ENCODE peak calls at places on chromosomes 7 and 10, in seven cellular contexts. One of them, this sample, is unnamed.

GRCh38 chr10:37839243-37839642 is 18.2 kb downstream of the ZNF248 start:
- DNase-seq in astrocyte of the cerebellum: no peak
- DNase-seq in SK-N-SH: no peak
- DNase-seq in upper lobe of right lung: no peak
- DNase-seq in dorsolateral prefrontal cortex: no peak
- DNase-seq in mucosa of descending colon: no peak
- DNase-seq in RWPE1: no peak
- DNase-seq in this sample: no peak

GRCh38 chr10:112724404-112724991 is 225.5 kb upstream of the TCF7L2 start:
- DNase-seq in upper lobe of right lung: no peak
- DNase-seq in SK-N-SH: no peak
- DNase-seq in mucosa of descending colon: no peak
- DNase-seq in astrocyte of the cerebellum: no peak
- DNase-seq in RWPE1: peak
- DNase-seq in dorsolateral prefrontal cortex: no peak
- DNase-seq in this sample: no peak

GRCh38 chr10:71395621-71396020 is 1.1 kb upstream of the CDH23 start:
- DNase-seq in dorsolateral prefrontal cortex: no peak
- DNase-seq in mucosa of descending colon: no peak
- DNase-seq in RWPE1: no peak
- DNase-seq in astrocyte of the cerebellum: no peak
- DNase-seq in SK-N-SH: peak
- DNase-seq in upper lobe of right lung: no peak
- DNase-seq in this sample: no peak

GRCh38 chr7:19561121-19561805 is 147.6 kb downstream of the POLR1F start:
- DNase-seq in dorsolateral prefrontal cortex: no peak
- DNase-seq in mucosa of descending colon: no peak
- DNase-seq in RWPE1: no peak
- DNase-seq in astrocyte of the cerebellum: no peak
- DNase-seq in SK-N-SH: no peak
- DNase-seq in upper lobe of right lung: no peak
- DNase-seq in this sample: no peak

GRCh38 chr7:115851291-115851690 is 179.3 kb downstream of the TFEC start:
- DNase-seq in astrocyte of the cerebellum: peak
- DNase-seq in upper lobe of right lung: no peak
- DNase-seq in SK-N-SH: no peak
- DNase-seq in mucosa of descending colon: no peak
- DNase-seq in RWPE1: no peak
- DNase-seq in dorsolateral prefrontal cortex: no peak
- DNase-seq in this sample: no peak

GRCh38 chr7:106329971-106330733 is 45.4 kb upstream of the NAMPT start:
- DNase-seq in mucosa of descending colon: no peak
- DNase-seq in SK-N-SH: no peak
- DNase-seq in RWPE1: no peak
- DNase-seq in dorsolateral prefrontal cortex: no peak
- DNase-seq in upper lobe of right lung: no peak
- DNase-seq in astrocyte of the cerebellum: peak
- DNase-seq in this sample: no peak

GRCh38 chr10:87775766-87776165 is 42.3 kb downstream of the ATAD1 start:
- DNase-seq in dorsolateral prefrontal cortex: no peak
- DNase-seq in RWPE1: peak
- DNase-seq in SK-N-SH: no peak
- DNase-seq in astrocyte of the cerebellum: no peak
- DNase-seq in mucosa of descending colon: no peak
- DNase-seq in upper lobe of right lung: no peak
- DNase-seq in this sample: no peak

GRCh38 chr7:88167223-88167622 is 52.6 kb downstream of the SRI start:
- DNase-seq in astrocyte of the cerebellum: no peak
- DNase-seq in RWPE1: no peak
- DNase-seq in dorsolateral prefrontal cortex: peak
- DNase-seq in mucosa of descending colon: no peak
- DNase-seq in upper lobe of right lung: no peak
- DNase-seq in SK-N-SH: peak
- DNase-seq in this sample: no peak

GRCh38 chr10:124802313-124802675 is 675 bp downstream of the ABRAXAS2 start:
- DNase-seq in dorsolateral prefrontal cortex: no peak
- DNase-seq in mucosa of descending colon: peak
- DNase-seq in SK-N-SH: no peak
- DNase-seq in upper lobe of right lung: no peak
- DNase-seq in astrocyte of the cerebellum: no peak
- DNase-seq in RWPE1: no peak
- DNase-seq in this sample: peak

GRCh38 chr7:127905491-127906330 is 125.5 kb downstream of the LRRC4 start:
- DNase-seq in astrocyte of the cerebellum: no peak
- DNase-seq in RWPE1: peak
- DNase-seq in dorsolateral prefrontal cortex: no peak
- DNase-seq in mucosa of descending colon: no peak
- DNase-seq in upper lobe of right lung: no peak
- DNase-seq in SK-N-SH: no peak
- DNase-seq in this sample: no peak

GRCh38 chr10:16945566-16945965 is 128.3 kb upstream of the RSU1 start:
- DNase-seq in SK-N-SH: no peak
- DNase-seq in dorsolateral prefrontal cortex: no peak
- DNase-seq in upper lobe of right lung: no peak
- DNase-seq in astrocyte of the cerebellum: no peak
- DNase-seq in mucosa of descending colon: no peak
- DNase-seq in RWPE1: no peak
- DNase-seq in this sample: no peak

GRCh38 chr7:66236713-66237303 is 31.7 kb downstream of the TPST1 start:
- DNase-seq in SK-N-SH: no peak
- DNase-seq in mucosa of descending colon: no peak
- DNase-seq in astrocyte of the cerebellum: no peak
- DNase-seq in upper lobe of right lung: no peak
- DNase-seq in RWPE1: no peak
- DNase-seq in dorsolateral prefrontal cortex: no peak
- DNase-seq in this sample: no peak

GRCh38 chr10:83959330-83959729 is 180.0 kb upstream of the GHITM start:
- DNase-seq in SK-N-SH: no peak
- DNase-seq in dorsolateral prefrontal cortex: no peak
- DNase-seq in upper lobe of right lung: no peak
- DNase-seq in RWPE1: no peak
- DNase-seq in mucosa of descending colon: no peak
- DNase-seq in astrocyte of the cerebellum: no peak
- DNase-seq in this sample: no peak

GRCh38 chr10:70513848-70514309 is 35.3 kb downstream of the PALD1 start:
- DNase-seq in RWPE1: no peak
- DNase-seq in SK-N-SH: no peak
- DNase-seq in dorsolateral prefrontal cortex: no peak
- DNase-seq in astrocyte of the cerebellum: no peak
- DNase-seq in mucosa of descending colon: no peak
- DNase-seq in upper lobe of right lung: no peak
- DNase-seq in this sample: peak

GRCh38 chr7:30165590-30165989 is 30.8 kb downstream of the MTURN start:
- DNase-seq in astrocyte of the cerebellum: no peak
- DNase-seq in RWPE1: no peak
- DNase-seq in mucosa of descending colon: no peak
- DNase-seq in upper lobe of right lung: no peak
- DNase-seq in SK-N-SH: no peak
- DNase-seq in dorsolateral prefrontal cortex: no peak
- DNase-seq in this sample: no peak

GRCh38 chr7:121180436-121181063 is 148.2 kb upstream of the WNT16 start:
- DNase-seq in mucosa of descending colon: no peak
- DNase-seq in SK-N-SH: no peak
- DNase-seq in astrocyte of the cerebellum: no peak
- DNase-seq in dorsolateral prefrontal cortex: no peak
- DNase-seq in upper lobe of right lung: no peak
- DNase-seq in RWPE1: no peak
- DNase-seq in this sample: peak

GRCh38 chr10:6162589-6163356 is 40.0 kb upstream of the PFKFB3 start:
- DNase-seq in upper lobe of right lung: no peak
- DNase-seq in RWPE1: no peak
- DNase-seq in astrocyte of the cerebellum: no peak
- DNase-seq in SK-N-SH: no peak
- DNase-seq in dorsolateral prefrontal cortex: no peak
- DNase-seq in mucosa of descending colon: peak
- DNase-seq in this sample: no peak

GRCh38 chr10:19416164-19416563 is 367.6 kb downstream of the MALRD1 start:
- DNase-seq in mucosa of descending colon: no peak
- DNase-seq in upper lobe of right lung: no peak
- DNase-seq in SK-N-SH: no peak
- DNase-seq in RWPE1: no peak
- DNase-seq in astrocyte of the cerebellum: no peak
- DNase-seq in dorsolateral prefrontal cortex: no peak
- DNase-seq in this sample: no peak

GRCh38 chr10:89785095-89785494 is 83.7 kb downstream of the KIF20B start:
- DNase-seq in upper lobe of right lung: no peak
- DNase-seq in SK-N-SH: no peak
- DNase-seq in RWPE1: no peak
- DNase-seq in mucosa of descending colon: no peak
- DNase-seq in astrocyte of the cerebellum: no peak
- DNase-seq in dorsolateral prefrontal cortex: no peak
- DNase-seq in this sample: no peak

GRCh38 chr10:89894051-89894450 is 192.7 kb downstream of the KIF20B start:
- DNase-seq in dorsolateral prefrontal cortex: no peak
- DNase-seq in astrocyte of the cerebellum: peak
- DNase-seq in mucosa of descending colon: no peak
- DNase-seq in SK-N-SH: no peak
- DNase-seq in upper lobe of right lung: no peak
- DNase-seq in RWPE1: no peak
- DNase-seq in this sample: no peak

GRCh38 chr7:36972140-36972518 is 247.8 kb upstream of the AOAH start:
- DNase-seq in upper lobe of right lung: no peak
- DNase-seq in astrocyte of the cerebellum: no peak
- DNase-seq in SK-N-SH: no peak
- DNase-seq in mucosa of descending colon: no peak
- DNase-seq in dorsolateral prefrontal cortex: no peak
- DNase-seq in RWPE1: no peak
- DNase-seq in this sample: no peak

GRCh38 chr7:76048668-76048988 is 722 bp downstream of the MDH2 start:
- DNase-seq in dorsolateral prefrontal cortex: no peak
- DNase-seq in astrocyte of the cerebellum: no peak
- DNase-seq in RWPE1: peak
- DNase-seq in SK-N-SH: peak
- DNase-seq in mucosa of descending colon: no peak
- DNase-seq in upper lobe of right lung: peak
- DNase-seq in this sample: peak
- TF ChIP-seq CTCF in dorsolateral prefrontal cortex: no peak
- TF ChIP-seq CTCF in astrocyte of the cerebellum: peak
- TF ChIP-seq CTCF in RWPE1: no peak
- TF ChIP-seq CTCF in SK-N-SH: peak
- TF ChIP-seq CTCF in mucosa of descending colon: no peak
- TF ChIP-seq CTCF in upper lobe of right lung: no peak
- TF ChIP-seq CTCF in this sample: no peak

GRCh38 chr7:113154128-113154527 is 35.8 kb upstream of the SMIM30 start:
- DNase-seq in dorsolateral prefrontal cortex: no peak
- DNase-seq in upper lobe of right lung: no peak
- DNase-seq in astrocyte of the cerebellum: no peak
- DNase-seq in mucosa of descending colon: no peak
- DNase-seq in RWPE1: no peak
- DNase-seq in SK-N-SH: no peak
- DNase-seq in this sample: no peak

GRCh38 chr7:113161050-113161449 is 42.7 kb upstream of the SMIM30 start:
- DNase-seq in dorsolateral prefrontal cortex: no peak
- DNase-seq in astrocyte of the cerebellum: no peak
- DNase-seq in upper lobe of right lung: no peak
- DNase-seq in mucosa of descending colon: no peak
- DNase-seq in SK-N-SH: no peak
- DNase-seq in RWPE1: no peak
- DNase-seq in this sample: no peak

DNA sequence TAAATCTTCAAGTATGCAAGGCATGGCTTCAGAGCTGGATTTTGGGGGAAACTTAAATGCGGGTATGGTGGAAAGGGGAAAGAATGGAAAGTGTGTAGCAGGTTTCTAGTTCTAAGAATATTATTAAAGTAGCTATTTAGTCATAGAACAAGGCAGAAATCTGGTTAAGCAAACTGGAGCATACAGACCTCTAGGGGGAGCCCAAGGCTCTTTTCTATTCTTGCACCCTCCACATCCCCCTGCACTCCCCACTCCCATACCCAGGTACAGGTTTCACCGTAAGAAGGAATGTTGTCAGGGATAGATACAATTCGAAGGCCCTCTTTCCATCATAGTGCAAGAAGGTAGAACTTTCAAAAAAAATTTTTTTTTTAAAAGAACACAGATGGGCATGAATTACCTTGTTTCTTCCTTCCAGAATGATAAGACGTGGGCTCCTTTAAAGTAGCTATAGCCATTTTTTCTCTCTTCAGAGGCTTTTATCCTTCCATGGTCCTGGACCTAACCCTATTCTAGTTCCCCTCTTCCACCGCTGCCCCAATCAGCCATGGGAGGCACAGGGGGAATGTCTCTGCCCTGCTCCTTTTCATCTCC is 41.5 kb upstream of the SMIM30 start:
- DNase-seq in astrocyte of the cerebellum: peak
- DNase-seq in SK-N-SH: peak
- DNase-seq in mucosa of descending colon: peak
- DNase-seq in dorsolateral prefrontal cortex: no peak
- DNase-seq in upper lobe of right lung: no peak
- DNase-seq in RWPE1: peak
- DNase-seq in this sample: no peak
- TF ChIP-seq CTCF in astrocyte of the cerebellum: peak
- TF ChIP-seq CTCF in SK-N-SH: peak
- TF ChIP-seq CTCF in mucosa of descending colon: peak
- TF ChIP-seq CTCF in dorsolateral prefrontal cortex: peak
- TF ChIP-seq CTCF in upper lobe of right lung: peak
- TF ChIP-seq CTCF in RWPE1: peak
- TF ChIP-seq CTCF in this sample: peak

DNA sequence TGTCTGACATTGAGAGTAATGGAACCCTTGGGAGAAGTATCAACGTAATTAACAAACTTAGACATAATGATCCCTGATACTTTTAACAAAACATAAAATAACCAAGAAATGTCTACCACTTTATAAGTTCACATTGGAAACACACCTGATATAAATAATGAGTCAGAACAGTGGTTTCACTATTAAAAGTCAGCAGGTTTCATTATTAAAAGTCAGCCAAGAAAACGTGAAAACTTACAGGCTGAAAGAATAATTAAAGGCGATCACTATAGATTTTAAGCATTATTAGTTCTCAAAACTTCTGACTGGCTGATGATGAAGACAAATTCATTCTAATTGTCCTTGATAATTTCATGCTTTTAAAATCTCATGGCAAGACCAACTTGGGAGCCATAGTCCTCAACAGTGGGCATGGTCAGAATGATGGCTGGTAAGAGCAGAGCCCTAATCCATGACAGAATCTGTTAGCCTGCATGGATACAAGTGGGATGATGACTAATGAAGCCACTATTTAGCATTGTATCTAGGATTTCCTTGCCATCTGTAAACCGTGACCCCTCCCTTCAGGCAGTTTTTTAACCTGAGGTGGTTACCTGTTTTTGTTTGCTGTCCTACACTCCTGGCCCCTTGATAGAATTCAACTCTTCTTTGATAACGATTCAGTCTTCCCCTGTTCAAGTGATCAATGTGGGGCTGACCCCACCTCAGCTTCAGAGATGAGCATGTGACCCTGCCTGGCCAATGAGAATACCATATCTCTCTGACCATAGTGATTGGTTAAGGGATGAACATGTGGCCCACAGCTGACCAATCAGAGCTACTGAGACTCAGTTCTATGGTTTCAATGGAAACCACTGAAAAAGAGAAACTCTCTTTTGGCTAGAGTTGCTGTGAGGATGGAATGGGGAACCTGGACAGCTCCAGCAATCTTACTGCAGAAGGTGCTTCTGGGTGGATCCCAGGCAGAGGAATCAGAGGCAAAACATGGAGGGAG is 151.0 kb downstream of the PLPP4 start:
- DNase-seq in upper lobe of right lung: no peak
- DNase-seq in astrocyte of the cerebellum: no peak
- DNase-seq in RWPE1: no peak
- DNase-seq in SK-N-SH: no peak
- DNase-seq in mucosa of descending colon: no peak
- DNase-seq in dorsolateral prefrontal cortex: no peak
- DNase-seq in this sample: no peak
- TF ChIP-seq CTCF in upper lobe of right lung: no peak
- TF ChIP-seq CTCF in astrocyte of the cerebellum: no peak
- TF ChIP-seq CTCF in RWPE1: no peak
- TF ChIP-seq CTCF in SK-N-SH: no peak
- TF ChIP-seq CTCF in mucosa of descending colon: no peak
- TF ChIP-seq CTCF in dorsolateral prefrontal cortex: no peak
- TF ChIP-seq CTCF in this sample: no peak

GRCh38 chr10:28302668-28303488 is at the start of gene MPP7:
- DNase-seq in mucosa of descending colon: peak
- DNase-seq in upper lobe of right lung: peak
- DNase-seq in dorsolateral prefrontal cortex: peak
- DNase-seq in SK-N-SH: peak
- DNase-seq in astrocyte of the cerebellum: peak
- DNase-seq in RWPE1: peak
- DNase-seq in this sample: peak
- TF ChIP-seq CTCF in mucosa of descending colon: peak
- TF ChIP-seq CTCF in upper lobe of right lung: peak
- TF ChIP-seq CTCF in dorsolateral prefrontal cortex: no peak
- TF ChIP-seq CTCF in SK-N-SH: peak
- TF ChIP-seq CTCF in astrocyte of the cerebellum: peak
- TF ChIP-seq CTCF in RWPE1: peak
- TF ChIP-seq CTCF in this sample: peak

This sample was measured in GM13976.